ENCODE peak calls at places on chromosome 22, in five cellular contexts. One of them, this sample, is unnamed. For H3K4me1, the result is how much of the 10 kb centered on the place peaks cover.

GRCh38 chr22:50622723-50623327 is 5.1 kb downstream of the ARSA start:
- DNase-seq in upper lobe of right lung: no peak
- DNase-seq in A549: no peak
- DNase-seq in H1: no peak
- DNase-seq in body of pancreas: peak
- DNase-seq in this sample: no peak

GRCh38 chr22:42717197-42717967 is 3.3 kb downstream of the A4GALT start:
- DNase-seq in A549: peak
- DNase-seq in upper lobe of right lung: no peak
- DNase-seq in body of pancreas: no peak
- DNase-seq in H1: no peak
- DNase-seq in this sample: no peak

GRCh38 chr22:30290318-30290678 is 993 bp upstream of the CASTOR1 start:
- DNase-seq in A549: no peak
- DNase-seq in body of pancreas: peak
- DNase-seq in upper lobe of right lung: no peak
- DNase-seq in H1: no peak
- DNase-seq in this sample: no peak

GRCh38 chr22:45805413-45805812 is 133.8 kb downstream of the ATXN10 start:
- DNase-seq in body of pancreas: no peak
- DNase-seq in upper lobe of right lung: no peak
- DNase-seq in H1: no peak
- DNase-seq in A549: no peak
- DNase-seq in this sample: no peak

GRCh38 chr22:22578702-22579424 is 19.8 kb upstream of the PRAME start:
- DNase-seq in H1: no peak
- DNase-seq in body of pancreas: no peak
- DNase-seq in A549: peak
- DNase-seq in upper lobe of right lung: no peak
- DNase-seq in this sample: peak

GRCh38 chr22:38531251-38531956 is 25.3 kb upstream of the DDX17 start:
- DNase-seq in upper lobe of right lung: no peak
- DNase-seq in H1: no peak
- DNase-seq in A549: no peak
- DNase-seq in body of pancreas: no peak
- DNase-seq in this sample: no peak

GRCh38 chr22:46031561-46031960 is 54.6 kb upstream of the WNT7B start:
- DNase-seq in body of pancreas: no peak
- DNase-seq in H1: no peak
- DNase-seq in A549: no peak
- DNase-seq in upper lobe of right lung: no peak
- DNase-seq in this sample: no peak

GRCh38 chr22:45577746-45578523 is 75.3 kb downstream of the FBLN1 start:
- DNase-seq in H1: peak
- DNase-seq in body of pancreas: peak
- DNase-seq in A549: peak
- DNase-seq in upper lobe of right lung: peak
- DNase-seq in this sample: peak

GRCh38 chr22:46352691-46353386 is 17.3 kb downstream of the TRMU start:
- DNase-seq in body of pancreas: peak
- DNase-seq in A549: peak
- DNase-seq in H1: no peak
- DNase-seq in upper lobe of right lung: peak
- DNase-seq in this sample: peak

GRCh38 chr22:21080435-21081137 is 34.8 kb downstream of the LRRC74B start:
- DNase-seq in upper lobe of right lung: no peak
- DNase-seq in H1: no peak
- DNase-seq in A549: no peak
- DNase-seq in body of pancreas: no peak
- DNase-seq in this sample: no peak

GRCh38 chr22:47439643-47440265 is 677.3 kb downstream of the TBC1D22A start:
- DNase-seq in upper lobe of right lung: no peak
- DNase-seq in A549: no peak
- DNase-seq in H1: no peak
- DNase-seq in body of pancreas: no peak
- DNase-seq in this sample: no peak

GRCh38 chr22:24208012-24208749 is 26.9 kb downstream of the SUSD2 start:
- DNase-seq in upper lobe of right lung: no peak
- DNase-seq in body of pancreas: peak
- DNase-seq in A549: peak
- DNase-seq in H1: no peak
- DNase-seq in this sample: no peak

GRCh38 chr22:41290262-41291221 is 4.6 kb upstream of the RANGAP1 start:
- DNase-seq in upper lobe of right lung: no peak
- DNase-seq in H1: peak
- DNase-seq in body of pancreas: peak
- DNase-seq in A549: peak
- DNase-seq in this sample: no peak

GRCh38 chr22:29797351-29797750 is 30.2 kb downstream of the UQCR10 start:
- DNase-seq in upper lobe of right lung: no peak
- DNase-seq in body of pancreas: peak
- DNase-seq in H1: no peak
- DNase-seq in A549: no peak
- DNase-seq in this sample: no peak

GRCh38 chr22:23393721-23394320 is 186.3 kb downstream of the IGLL1 start:
- DNase-seq in upper lobe of right lung: peak
- DNase-seq in H1: no peak
- DNase-seq in body of pancreas: no peak
- DNase-seq in A549: no peak
- DNase-seq in this sample: no peak

GRCh38 chr22:37187891-37188761 is at the start of gene C1QTNF6:
- DNase-seq in A549: peak
- DNase-seq in upper lobe of right lung: peak
- DNase-seq in H1: peak
- DNase-seq in body of pancreas: no peak
- DNase-seq in this sample: peak

GRCh38 chr22:38175206-38176118 is 6.2 kb downstream of the PLA2G6 start:
- DNase-seq in H1: no peak
- DNase-seq in upper lobe of right lung: no peak
- DNase-seq in A549: no peak
- DNase-seq in body of pancreas: no peak
- DNase-seq in this sample: no peak

GRCh38 chr22:49964493-49965290 is 4.1 kb downstream of the PIM3 start:
- DNase-seq in body of pancreas: peak
- DNase-seq in A549: no peak
- DNase-seq in H1: peak
- DNase-seq in upper lobe of right lung: peak
- DNase-seq in this sample: peak

GRCh38 chr22:50262973-50263617 is 1.6 kb upstream of the MAPK12 start:
- DNase-seq in body of pancreas: no peak
- DNase-seq in upper lobe of right lung: no peak
- DNase-seq in H1: no peak
- DNase-seq in A549: no peak
- DNase-seq in this sample: no peak

GRCh38 chr22:21952586-21953571 is at the start of gene PPM1F:
- DNase-seq in H1: peak
- DNase-seq in body of pancreas: peak
- DNase-seq in A549: peak
- DNase-seq in upper lobe of right lung: peak
- DNase-seq in this sample: peak

GRCh38 chr22:25368271-25368670 is 148.8 kb downstream of the CRYBB2 start:
- DNase-seq in upper lobe of right lung: no peak
- DNase-seq in H1: no peak
- DNase-seq in A549: peak
- DNase-seq in body of pancreas: no peak
- DNase-seq in this sample: peak

GRCh38 chr22:33658775-33659174 is 261.5 kb downstream of the LARGE1 start:
- DNase-seq in upper lobe of right lung: no peak
- DNase-seq in H1: no peak
- DNase-seq in body of pancreas: peak
- DNase-seq in A549: no peak
- DNase-seq in this sample: no peak

GRCh38 chr22:31647066-31647465 is 14.9 kb downstream of the PISD start:
- DNase-seq in H1: no peak
- DNase-seq in body of pancreas: no peak
- DNase-seq in upper lobe of right lung: no peak
- DNase-seq in A549: no peak
- DNase-seq in this sample: no peak

GRCh38 chr22:45585437-45585755 is 82.7 kb downstream of the FBLN1 start:
- DNase-seq in H1: no peak
- DNase-seq in A549: peak
- DNase-seq in body of pancreas: no peak
- DNase-seq in upper lobe of right lung: no peak
- DNase-seq in this sample: no peak

DNA sequence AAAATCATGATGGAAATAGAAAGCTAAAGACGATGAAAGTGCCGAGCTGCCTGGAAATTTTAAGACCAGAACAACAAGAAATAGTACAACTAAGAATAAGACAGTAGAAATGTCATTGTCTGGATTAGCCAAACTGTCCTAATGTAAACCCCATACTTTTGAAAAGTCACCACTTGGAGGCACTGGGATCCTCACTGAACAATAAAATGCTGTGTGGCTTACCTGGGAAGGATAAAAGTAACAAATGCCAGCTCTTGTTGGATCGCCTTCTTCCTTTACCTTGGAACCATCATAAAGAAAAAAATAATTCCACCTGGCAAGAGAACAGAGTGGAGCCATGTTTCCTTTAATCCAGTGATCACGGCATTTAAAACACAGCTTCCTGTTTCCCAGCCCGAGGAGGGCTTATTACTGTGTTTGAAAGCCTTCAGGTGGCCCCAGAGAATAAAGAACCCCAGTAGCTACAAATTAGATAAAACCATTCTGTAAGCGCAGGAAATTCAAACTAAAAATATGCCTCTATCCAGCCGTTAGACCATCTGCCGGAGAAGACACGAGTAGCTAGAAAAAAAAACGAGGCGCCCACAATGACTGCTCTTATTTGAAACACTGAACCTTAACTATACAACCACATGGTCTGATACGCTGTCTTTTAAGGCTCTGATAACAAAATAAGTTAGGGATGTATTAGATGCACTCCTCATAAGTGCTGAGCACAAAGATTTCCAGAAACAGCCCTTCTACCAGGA is 4.4 kb downstream of the HPS4 start:
- DNase-seq in A549: no peak
- DNase-seq in upper lobe of right lung: no peak
- DNase-seq in H1: no peak
- DNase-seq in body of pancreas: no peak
- DNase-seq in this sample: no peak
- TF ChIP-seq CTCF in A549: no peak
- TF ChIP-seq CTCF in upper lobe of right lung: no peak
- TF ChIP-seq CTCF in H1: no peak
- TF ChIP-seq CTCF in body of pancreas: peak
- TF ChIP-seq CTCF in this sample: no peak

GRCh38 chr22:19292262-19293230 is 1.0 kb upstream of the CLTCL1 start:
- DNase-seq in A549: no peak
- DNase-seq in upper lobe of right lung: peak
- DNase-seq in H1: no peak
- DNase-seq in body of pancreas: peak
- DNase-seq in this sample: no peak
- H3K4me1 ChIP-seq in A549: under half
- H3K4me1 ChIP-seq in upper lobe of right lung: under half
- H3K4me1 ChIP-seq in H1: under half
- H3K4me1 ChIP-seq in body of pancreas: under half
- H3K4me1 ChIP-seq in this sample: under half

GRCh38 chr22:34842630-34843029 is 223.3 kb upstream of the ISX start:
- DNase-seq in A549: no peak
- DNase-seq in upper lobe of right lung: no peak
- DNase-seq in body of pancreas: no peak
- DNase-seq in H1: no peak
- DNase-seq in this sample: no peak
- TF ChIP-seq CTCF in A549: no peak
- TF ChIP-seq CTCF in upper lobe of right lung: no peak
- TF ChIP-seq CTCF in body of pancreas: no peak
- TF ChIP-seq CTCF in H1: no peak
- TF ChIP-seq CTCF in this sample: no peak

GRCh38 chr22:19621372-19622060 is 92.8 kb upstream of the SEPTIN5 start:
- DNase-seq in A549: no peak
- DNase-seq in H1: no peak
- DNase-seq in upper lobe of right lung: no peak
- DNase-seq in body of pancreas: no peak
- DNase-seq in this sample: no peak

GRCh38 chr22:19625331-19626041 is 88.8 kb upstream of the SEPTIN5 start:
- DNase-seq in body of pancreas: no peak
- DNase-seq in H1: no peak
- DNase-seq in upper lobe of right lung: peak
- DNase-seq in A549: no peak
- DNase-seq in this sample: no peak

GRCh38 chr22:19619144-19620009 is 94.9 kb upstream of the SEPTIN5 start:
- DNase-seq in A549: no peak
- DNase-seq in upper lobe of right lung: no peak
- DNase-seq in body of pancreas: no peak
- DNase-seq in H1: no peak
- DNase-seq in this sample: no peak

GRCh38 chr22:19622061-19622441 is 92.3 kb upstream of the SEPTIN5 start:
- DNase-seq in body of pancreas: no peak
- DNase-seq in H1: no peak
- DNase-seq in A549: no peak
- DNase-seq in upper lobe of right lung: no peak
- DNase-seq in this sample: no peak

GRCh38 chr22:19620742-19621371 is 93.4 kb upstream of the SEPTIN5 start:
- DNase-seq in body of pancreas: no peak
- DNase-seq in H1: no peak
- DNase-seq in upper lobe of right lung: peak
- DNase-seq in A549: no peak
- DNase-seq in this sample: no peak
- H3K4me1 ChIP-seq in body of pancreas: under half
- H3K4me1 ChIP-seq in H1: under half
- H3K4me1 ChIP-seq in upper lobe of right lung: under half
- H3K4me1 ChIP-seq in A549: under half
- H3K4me1 ChIP-seq in this sample: under half

This sample was measured in BE2C.